ENCODE peak calls at places on chromosomes 11 and 22, in four cellular contexts. Q is GM12878, O is HepG2, D is K562. R is an unnamed sample. For H3K27me3, the result is how much of the 10 kb centered on the place peaks cover.

GRCh38 chr22:25692392-25692791 is 49.6 kb upstream of the MYO18B start:
- DNase-seq in Q (no peak), O (no peak), D (no peak), R (no peak)

GRCh38 chr11:31645747-31646146 is 136.2 kb downstream of the ELP4 start:
- DNase-seq in Q (no peak), O (peak), D (peak), R (no peak)

GRCh38 chr22:44398791-44399190 is 86.0 kb upstream of the SHISAL1 start:
- DNase-seq in Q (no peak), O (no peak), D (no peak), R (peak)

GRCh38 chr11:71108013-71108865 is 144.1 kb downstream of the SHANK2 start:
- DNase-seq in Q (no peak), O (no peak), D (no peak), R (no peak)

GRCh38 chr11:122869622-122870021 is 12.9 kb upstream of the JHY start:
- DNase-seq in Q (no peak), O (no peak), D (no peak), R (no peak)

GRCh38 chr11:121032546-121032945 is 8.6 kb downstream of the TBCEL start:
- DNase-seq in Q (no peak), O (peak), D (no peak), R (no peak)

GRCh38 chr11:76910620-76911414 is 50.1 kb downstream of the ACER3 start:
- DNase-seq in Q (no peak), O (no peak), D (no peak), R (no peak)

GRCh38 chr22:37549704-37550059 is 10.6 kb upstream of the CDC42EP1 start:
- DNase-seq in Q (no peak), O (no peak), D (no peak), R (peak)

GRCh38 chr22:29202231-29203192 is 3.2 kb upstream of the EMID1 start:
- DNase-seq in Q (peak), O (peak), D (peak), R (peak)

GRCh38 chr11:6431861-6432260 is 8.9 kb downstream of the HPX start:
- DNase-seq in Q (no peak), O (no peak), D (no peak), R (no peak)

GRCh38 chr11:70825893-70826540 is 426.4 kb downstream of the SHANK2 start:
- DNase-seq in Q (no peak), O (no peak), D (no peak), R (peak)

GRCh38 chr11:95499516-95500135 is 268.6 kb upstream of the SESN3 start:
- DNase-seq in Q (no peak), O (no peak), D (no peak), R (no peak)

GRCh38 chr11:83766932-83767331 is 480.8 kb upstream of the CCDC90B start:
- DNase-seq in Q (no peak), O (no peak), D (no peak), R (no peak)

GRCh38 chr11:46300270-46300669 is 22.8 kb downstream of the CREB3L1 start:
- DNase-seq in Q (no peak), O (no peak), D (no peak), R (no peak)

GRCh38 chr22:32897400-32897799 is 95.9 kb downstream of the TIMP3 start:
- DNase-seq in Q (no peak), O (no peak), D (no peak), R (no peak)

GRCh38 chr11:113436672-113437252 is 38.4 kb downstream of the DRD2 start:
- DNase-seq in Q (no peak), O (no peak), D (no peak), R (peak)

GRCh38 chr22:22201185-22201924 is 43.2 kb upstream of the VPREB1 start:
- DNase-seq in Q (no peak), O (peak), D (peak), R (peak)

GRCh38 chr11:35079581-35079980 is 59.4 kb upstream of the CD44 start:
- DNase-seq in Q (no peak), O (no peak), D (no peak), R (no peak)
- TF ChIP-seq MXI1 in Q (no peak), O (no peak), D (no peak), R (no peak)

GRCh38 chr11:9002920-9003572 is 755 bp downstream of the NRIP3 start:
- DNase-seq in Q (no peak), O (no peak), D (no peak), R (no peak)

GRCh38 chr11:9003573-9004309 is at the start of gene NRIP3:
- DNase-seq in Q (no peak), O (no peak), D (peak), R (peak)

GRCh38 chr11:9001736-9002135 is 2.1 kb downstream of the NRIP3 start:
- DNase-seq in Q (no peak), O (no peak), D (no peak), R (no peak)

GRCh38 chr11:9005087-9005486 is 1.3 kb upstream of the NRIP3 start:
- DNase-seq in Q (no peak), O (no peak), D (no peak), R (no peak)

DNA sequence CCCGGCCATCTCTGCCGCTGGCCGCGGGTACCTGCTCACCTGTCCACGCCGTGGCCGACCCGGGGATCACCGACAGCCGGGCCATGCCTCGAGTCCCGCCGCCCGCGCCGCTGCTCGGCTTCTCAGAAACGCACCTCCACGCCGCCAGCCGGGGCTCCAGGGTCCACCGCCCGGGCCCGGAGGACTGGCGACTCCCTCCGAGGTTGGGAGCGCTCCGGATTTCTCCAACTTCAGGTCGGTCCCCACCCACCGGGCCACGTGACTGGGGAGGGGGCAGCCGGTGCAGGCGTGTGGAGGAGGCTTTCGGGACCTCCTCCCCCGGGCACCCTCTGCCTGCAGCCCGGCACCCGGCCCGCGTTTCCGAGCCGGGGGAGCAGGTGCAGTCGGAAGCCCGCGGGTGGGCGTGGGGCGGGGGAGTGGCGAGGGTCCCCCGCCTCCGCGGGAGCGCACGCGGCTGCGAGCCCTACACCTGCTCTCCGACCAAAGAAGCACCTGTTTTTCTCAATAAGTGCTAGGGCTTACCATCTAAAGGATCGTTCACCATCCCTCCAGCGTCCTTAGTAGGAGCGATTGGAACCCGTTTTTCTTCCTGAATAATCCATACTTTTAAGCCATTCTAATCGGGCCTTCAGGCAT is 627 bp upstream of the NRIP3 start:
- DNase-seq in Q (no peak), O (no peak), D (no peak), R (no peak)
- H3K27me3 ChIP-seq in Q (under half), O (half or more), D (under half), R (under half)

GRCh38 chr11:24437123-24437522 is 59.7 kb upstream of the LUZP2 start:
- DNase-seq in Q (no peak), O (no peak), D (no peak), R (no peak)
- TF ChIP-seq ZBTB33 in Q (no peak), O (no peak), D (no peak), R (no peak)

GRCh38 chr11:104164028-104164520 is at the start of gene PDGFD:
- DNase-seq in Q (no peak), O (peak), D (no peak), R (peak)

GRCh38 chr11:104163100-104164027 is 583 bp downstream of the PDGFD start:
- DNase-seq in Q (no peak), O (no peak), D (no peak), R (peak)

GRCh38 chr11:104165014-104165413 is 1.1 kb upstream of the PDGFD start:
- DNase-seq in Q (no peak), O (no peak), D (no peak), R (no peak)

GRCh38 chr11:104159356-104159755 is 4.6 kb downstream of the PDGFD start:
- DNase-seq in Q (no peak), O (no peak), D (no peak), R (no peak)

GRCh38 chr11:104161751-104162450 is 2.0 kb downstream of the PDGFD start:
- DNase-seq in Q (no peak), O (no peak), D (no peak), R (no peak)
- TF ChIP-seq MXI1 in Q (no peak), O (no peak), D (no peak), R (no peak)

DNA sequence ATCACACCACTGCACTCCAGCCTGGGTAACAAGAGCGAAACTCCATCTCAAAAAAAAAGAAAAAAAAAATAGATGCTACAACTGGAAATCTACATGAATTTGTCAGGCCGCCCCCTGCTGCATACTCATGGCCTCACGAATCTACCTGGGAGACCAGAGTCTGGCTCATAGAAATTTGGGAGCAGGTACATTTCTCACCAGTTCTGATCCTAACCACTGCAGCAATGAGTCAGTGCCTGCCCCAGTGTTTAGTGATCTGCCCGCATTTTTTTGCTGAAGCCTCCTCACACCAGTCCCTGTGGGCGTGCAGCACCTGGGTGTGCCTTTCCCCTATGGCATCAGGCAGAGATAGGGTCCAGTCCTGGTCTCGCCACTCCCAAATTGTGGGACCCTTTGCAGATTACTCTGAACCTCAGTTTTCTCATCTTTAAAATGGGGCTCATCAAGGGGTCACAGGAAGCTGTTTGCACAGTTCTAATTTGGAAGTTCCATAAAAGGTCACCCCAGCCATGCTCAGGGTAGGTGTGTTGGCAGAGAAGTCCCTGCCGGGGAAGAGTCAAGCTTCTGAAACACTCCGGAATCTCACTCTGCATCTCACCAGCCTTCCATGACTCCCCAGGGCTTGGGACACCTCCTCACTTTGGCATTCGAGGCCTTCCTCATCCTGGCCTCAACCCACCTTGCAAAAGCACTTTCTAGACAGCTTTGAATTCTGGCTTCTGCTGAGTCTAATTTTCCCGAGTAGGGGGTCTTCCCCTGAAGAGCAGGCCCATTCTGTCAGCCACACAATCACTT is 39.3 kb upstream of the LINC01488 start:
- DNase-seq in Q (no peak), O (no peak), D (no peak), R (no peak)
- H3K27me3 ChIP-seq in Q (under half), O (under half), D (under half), R (under half)

GRCh38 chr22:36366291-36366708 is 21.5 kb downstream of the MYH9 start:
- DNase-seq in Q (no peak), O (no peak), D (no peak), R (no peak)
- TF ChIP-seq ZBTB33 in Q (no peak), O (peak), D (no peak), R (no peak)

GRCh38 chr22:40247976-40248375 is 70.3 kb downstream of the TNRC6B start:
- DNase-seq in Q (no peak), O (no peak), D (no peak), R (no peak)
- TF ChIP-seq MXI1 in Q (no peak), O (no peak), D (no peak), R (no peak)

GRCh38 chr11:2097998-2098690 is 41.0 kb downstream of the IGF2 start:
- DNase-seq in Q (no peak), O (no peak), D (no peak), R (no peak)

GRCh38 chr11:2096001-2096918 is 42.9 kb downstream of the IGF2 start:
- DNase-seq in Q (no peak), O (no peak), D (no peak), R (no peak)

GRCh38 chr11:2095542-2095941 is 43.6 kb downstream of the IGF2 start:
- DNase-seq in Q (no peak), O (no peak), D (no peak), R (no peak)

GRCh38 chr11:2097356-2097997 is 41.7 kb downstream of the IGF2 start:
- DNase-seq in Q (no peak), O (peak), D (peak), R (no peak)

GRCh38 chr11:2096919-2097301 is 42.3 kb downstream of the IGF2 start:
- DNase-seq in Q (no peak), O (no peak), D (no peak), R (no peak)
- H3K27me3 ChIP-seq in Q (under half), O (under half), D (half or more), R (under half)

GRCh38 chr11:130202818-130203671 is 43.5 kb downstream of the ST14 start:
- DNase-seq in Q (no peak), O (no peak), D (no peak), R (no peak)

GRCh38 chr11:130208241-130209127 is 48.9 kb downstream of the ST14 start:
- DNase-seq in Q (no peak), O (no peak), D (no peak), R (peak)

GRCh38 chr11:130203766-130204702 is 44.5 kb downstream of the ST14 start:
- DNase-seq in Q (no peak), O (no peak), D (no peak), R (no peak)

GRCh38 chr11:130204703-130205095 is 45.1 kb downstream of the ST14 start:
- DNase-seq in Q (no peak), O (no peak), D (no peak), R (no peak)

GRCh38 chr11:130206141-130206540 is 46.6 kb downstream of the ST14 start:
- DNase-seq in Q (no peak), O (no peak), D (no peak), R (no peak)
- TF ChIP-seq ZBTB33 in Q (no peak), O (no peak), D (no peak), R (no peak)

GRCh38 chr11:62830904-62831519 is 839 bp downstream of the STX5 start:
- DNase-seq in Q (no peak), O (peak), D (peak), R (peak)
- TF ChIP-seq MXI1 in Q (no peak), O (no peak), D (no peak), R (no peak)

R was measured in SK-N-SH.